ENCODE peak calls at places on chromosome 15, in ten cellular contexts. Z is hepatocyte; V is HCT116; X is fibroblast of mammary gland; J is mesothelial cell of epicardium; W is stimulated activated CD8-positive, alpha-beta memory T cell treated with anti-CD3 and anti-CD28 coated beads, Interleukin-7, amount 100 ng/mL, for 1 hour; D is stimulated activated CD4-positive, alpha-beta T cell treated with anti-CD3 and anti-CD28 coated beads, TNF-alpha, amount 100 ng/mL, for 1 hour; E is NCI-H460; Q is HCEC 1CT; S is memory B cell. Y is an unnamed sample.
A peak's percentile ranks its signal among the peaks of the same experiment; 100 is the strongest.

GRCh38 chr15:69193948-69194827 is 33.8 kb downstream of the GLCE start:
- DNase-seq in E (no peak), J (no peak), Q (peak; percentile 55), W (no peak), X (peak; percentile 47), D (no peak), V (no peak), Z (no peak), S (no peak), Y (no peak)

GRCh38 chr15:68434021-68434420 is 2.1 kb upstream of the ITGA11 start:
- DNase-seq in J (peak; percentile 29), Z (no peak), S (no peak), W (no peak), E (no peak), V (no peak), D (no peak), X (no peak), Q (no peak), Y (no peak)

GRCh38 chr15:87213646-87214045 is 1042.9 kb downstream of the NTRK3 start:
- DNase-seq in Z (no peak), E (no peak), J (no peak), X (no peak), Q (no peak), V (no peak), S (no peak), W (no peak), D (no peak), Y (no peak)

GRCh38 chr15:48149858-48150257 is 28.2 kb downstream of the MYEF2 start:
- DNase-seq in X (peak; percentile 27), V (no peak), D (no peak), W (no peak), S (no peak), J (no peak), Z (no peak), E (no peak), Q (peak; percentile 96), Y (no peak)

GRCh38 chr15:42056934-42057743 is 36.3 kb upstream of the PLA2G4E start:
- DNase-seq in E (peak; percentile 70), W (no peak), D (no peak), V (peak; percentile 95), J (peak; percentile 76), Q (peak; percentile 57), X (peak; percentile 67), Z (peak; percentile 91), S (peak; percentile 36), Y (peak; percentile 97)

GRCh38 chr15:88083828-88084760 is 172.4 kb downstream of the NTRK3 start:
- DNase-seq in X (peak; percentile 42), D (no peak), W (no peak), Z (peak; percentile 15), J (no peak), Q (no peak), S (no peak), E (no peak), V (no peak), Y (no peak)

GRCh38 chr15:91919014-91919534 is 65.6 kb downstream of the SLCO3A1 start:
- DNase-seq in W (no peak), J (no peak), V (no peak), Z (no peak), D (no peak), Q (no peak), X (no peak), S (no peak), E (no peak), Y (no peak)

GRCh38 chr15:68416158-68416535 is 15.8 kb downstream of the ITGA11 start:
- DNase-seq in Z (no peak), J (no peak), X (no peak), S (peak; percentile 2), W (no peak), V (no peak), Q (no peak), D (no peak), E (no peak), Y (no peak)

GRCh38 chr15:98138910-98139309 is 178.4 kb downstream of the ARRDC4 start:
- DNase-seq in J (no peak), V (no peak), E (no peak), D (no peak), X (no peak), Q (no peak), Z (no peak), S (no peak), W (no peak), Y (peak; percentile 13)